ENCODE peak calls at places on chromosomes 16 and 17, in nine cellular contexts. N, W, Y, I, A, B, P, Z and V are unnamed samples.

GRCh38 chr17:30827082-30827481 is 2.6 kb upstream of the CRLF3 start:
- DNase-seq in Z (no peak), P (no peak), N (no peak), B (no peak), A (no peak), I (no peak), Y (no peak), W (no peak), V (no peak)

GRCh38 chr16:85064186-85064585 is 36.6 kb downstream of the KIAA0513 start:
- DNase-seq in B (no peak), A (no peak), I (no peak), P (no peak), Y (no peak), W (no peak), Z (no peak), N (no peak), V (no peak)

GRCh38 chr16:66299349-66299748 is 67.1 kb upstream of the CDH5 start:
- DNase-seq in A (no peak), N (no peak), B (no peak), Y (no peak), I (no peak), P (no peak), Z (no peak), W (no peak), V (no peak)

GRCh38 chr16:27246439-27246838 is 22.1 kb downstream of the NSMCE1 start:
- DNase-seq in N (no peak), Z (no peak), A (no peak), I (no peak), B (no peak), Y (no peak), P (no peak), W (no peak), V (no peak)

GRCh38 chr17:82787081-82787848 is 35.4 kb downstream of the TBCD start:
- DNase-seq in W (no peak), N (no peak), P (no peak), B (no peak), Z (no peak), I (no peak), Y (no peak), A (peak; percentile 30), V (peak; percentile 96)

GRCh38 chr16:72406390-72406789 is 234.4 kb upstream of the PMFBP1 start:
- DNase-seq in A (no peak), N (no peak), W (no peak), Y (no peak), P (no peak), Z (no peak), I (no peak), B (no peak), V (no peak)

GRCh38 chr17:50909765-50910661 is 43.9 kb upstream of the TOB1 start:
- DNase-seq in Z (no peak), B (peak; percentile 61), P (peak; percentile 94), N (no peak), I (no peak), W (no peak), Y (no peak), A (no peak), V (no peak)

GRCh38 chr17:48586355-48586924 is 3.6 kb downstream of the HOXB3 start:
- DNase-seq in A (no peak), Z (no peak), B (no peak), W (no peak), N (peak; percentile 13), P (no peak), Y (no peak), I (no peak), V (no peak)

GRCh38 chr17:35947156-35947585 is 3.7 kb upstream of the LYZL6 start:
- DNase-seq in B (peak; percentile 9), N (peak; percentile 36), P (peak; percentile 46), W (peak; percentile 67), Y (peak; percentile 65), I (peak; percentile 49), A (no peak), Z (peak; percentile 38), V (no peak)

GRCh38 chr17:17540935-17541639 is 44.9 kb upstream of the RASD1 start:
- DNase-seq in W (no peak), B (no peak), I (no peak), N (no peak), Z (no peak), A (no peak), Y (no peak), P (no peak), V (no peak)

GRCh38 chr17:73719588-73720071 is 75.4 kb upstream of the SDK2 start:
- DNase-seq in W (peak; percentile 25), I (no peak), P (no peak), A (no peak), Y (no peak), B (no peak), Z (no peak), N (no peak), V (no peak)

GRCh38 chr16:3134338-3135119 is at the start of gene ZNF213:
- DNase-seq in B (peak; percentile 80), N (peak; percentile 98), Y (peak; percentile 99), Z (peak; percentile 86), A (no peak), P (peak; percentile 98), W (peak; percentile 96), I (peak; percentile 95), V (peak; percentile 87)

GRCh38 chr16:29738514-29738913 is 7.3 kb downstream of the C16orf54 start:
- DNase-seq in N (no peak), Y (no peak), B (no peak), A (no peak), W (peak; percentile 63), P (peak; percentile 79), Z (no peak), I (peak; percentile 59), V (no peak)

GRCh38 chr16:30185683-30186421 is 2.5 kb downstream of the CORO1A start:
- DNase-seq in Y (no peak), B (peak; percentile 71), W (peak; percentile 50), N (no peak), Z (peak; percentile 97), A (no peak), P (peak; percentile 98), I (peak; percentile 82), V (no peak)

GRCh38 chr16:4215106-4215505 is 26.8 kb downstream of the SRL start:
- DNase-seq in W (no peak), B (no peak), A (no peak), N (no peak), Z (no peak), I (no peak), P (no peak), Y (no peak), V (no peak)

GRCh38 chr16:9148376-9149015 is 57.1 kb downstream of the HAPSTR1 start:
- DNase-seq in N (no peak), I (no peak), A (no peak), B (no peak), Z (no peak), W (no peak), P (no peak), Y (no peak), V (no peak)

GRCh38 chr17:2084129-2084765 is 29.3 kb downstream of the HIC1 start:
- DNase-seq in Z (no peak), I (no peak), A (no peak), W (peak; percentile 79), N (no peak), P (no peak), B (no peak), Y (peak; percentile 56), V (no peak)